ENCODE peak calls at places on chromosomes 16 and 17, in ten cellular contexts. Z, I, Q, D, M, F, W, Y, U and N are unnamed samples.

GRCh38 chr17:50264263-50265113 is 9.8 kb upstream of the TMEM92 start:
- DNase-seq in F (no peak), Y (peak), Z (no peak), D (no peak), I (peak), U (no peak), M (no peak), W (no peak), Q (peak), N (no peak)

GRCh38 chr17:32941419-32942032 is 13.6 kb downstream of the TMEM98 start:
- DNase-seq in Z (no peak), Y (no peak), D (no peak), M (no peak), I (no peak), U (no peak), Q (no peak), W (no peak), F (no peak), N (no peak)

GRCh38 chr16:67993207-67994036 is 5.9 kb downstream of the DPEP2 start:
- DNase-seq in Y (peak), Q (peak), I (peak), W (peak), Z (peak), M (peak), U (peak), D (peak), F (peak), N (peak)

GRCh38 chr17:71975331-71975801 is 145.5 kb upstream of the SOX9 start:
- DNase-seq in W (no peak), Z (no peak), Q (peak), F (no peak), Y (peak), U (no peak), M (no peak), I (no peak), D (peak), N (peak)

GRCh38 chr16:87874639-87875472 is 5.5 kb upstream of the SLC7A5 start:
- DNase-seq in M (peak), Q (no peak), Z (no peak), Y (no peak), I (no peak), D (no peak), F (no peak), W (no peak), U (peak), N (no peak)

GRCh38 chr16:89193576-89194293 is 6.6 kb downstream of the SLC22A31 start:
- DNase-seq in M (no peak), D (no peak), W (no peak), Y (no peak), Z (no peak), U (no peak), F (no peak), I (peak), Q (no peak), N (no peak)

GRCh38 chr17:55576237-55576998 is 65.2 kb upstream of the SMIM36 start:
- DNase-seq in M (no peak), D (peak), Y (peak), W (peak), F (peak), I (no peak), Q (peak), U (no peak), Z (no peak), N (no peak)

GRCh38 chr16:28101533-28101890 is 38.0 kb upstream of the GSG1L start:
- DNase-seq in F (no peak), Z (no peak), M (no peak), U (no peak), W (no peak), D (no peak), I (no peak), Q (no peak), Y (no peak), N (no peak)

GRCh38 chr16:16045311-16045710 is 95.9 kb downstream of the ABCC1 start:
- DNase-seq in Q (no peak), I (no peak), W (no peak), U (no peak), Z (no peak), D (peak), Y (no peak), F (no peak), M (no peak), N (no peak)

GRCh38 chr17:80877829-80878303 is 113.8 kb upstream of the CHMP6 start:
- DNase-seq in I (no peak), M (no peak), F (no peak), D (no peak), W (no peak), Y (no peak), Q (no peak), U (no peak), Z (no peak), N (no peak)

GRCh38 chr17:57735707-57736106 is 9.4 kb downstream of the CCDC182 start:
- DNase-seq in I (no peak), Z (no peak), U (no peak), F (peak), D (peak), Q (no peak), Y (no peak), W (no peak), M (no peak), N (no peak)

GRCh38 chr17:50123649-50124349 is 6.2 kb downstream of the SAMD14 start:
- DNase-seq in Y (peak), F (peak), M (no peak), D (no peak), I (no peak), Q (no peak), U (no peak), Z (no peak), W (no peak), N (no peak)

GRCh38 chr17:10328971-10329923 is 43.6 kb downstream of the MYH13 start:
- DNase-seq in F (no peak), Y (no peak), D (no peak), U (no peak), M (no peak), W (no peak), Q (no peak), Z (no peak), I (no peak), N (no peak)

GRCh38 chr16:67917140-67917851 is 14.4 kb downstream of the CTRL start:
- DNase-seq in M (no peak), Q (no peak), Y (no peak), W (no peak), F (no peak), Z (no peak), U (no peak), I (no peak), D (no peak), N (peak)

GRCh38 chr17:12348476-12348875 is 317.2 kb upstream of the MYOCD start:
- DNase-seq in Z (no peak), F (no peak), Y (no peak), I (no peak), U (no peak), Q (peak), M (no peak), W (no peak), D (no peak), N (no peak)

GRCh38 chr16:22098538-22099255 is 6.4 kb downstream of the VWA3A start:
- DNase-seq in Q (peak), W (no peak), M (peak), F (peak), I (no peak), D (peak), U (no peak), Y (peak), Z (no peak), N (peak)

GRCh38 chr17:16430650-16431049 is 15.3 kb downstream of the TRPV2 start:
- DNase-seq in U (no peak), Y (no peak), Q (no peak), F (no peak), D (no peak), Z (no peak), M (no peak), W (no peak), I (no peak), N (no peak)

GRCh38 chr16:72996291-72997062 is 51.5 kb downstream of the ZFHX3 start:
- DNase-seq in F (no peak), D (no peak), Q (no peak), I (no peak), M (no peak), Z (no peak), U (no peak), W (no peak), Y (no peak), N (no peak)

GRCh38 chr17:42050360-42051012 is at the start of gene C17orf113:
- DNase-seq in M (peak), Y (no peak), Z (peak), F (no peak), D (no peak), I (peak), W (peak), Q (no peak), U (peak), N (peak)

GRCh38 chr16:25065899-25066298 is 45.6 kb upstream of the LCMT1 start:
- DNase-seq in D (no peak), I (no peak), F (peak), W (no peak), U (no peak), Y (no peak), M (no peak), Q (no peak), Z (no peak), N (no peak)

GRCh38 chr16:48444574-48444973 is 59.4 kb upstream of the SIAH1 start:
- DNase-seq in Z (no peak), U (no peak), M (no peak), W (no peak), Y (peak), F (no peak), D (peak), I (no peak), Q (peak), N (no peak)

GRCh38 chr16:11258553-11259287 is 2.7 kb upstream of the SOCS1 start:
- DNase-seq in F (no peak), Y (no peak), W (no peak), M (no peak), I (no peak), D (no peak), U (no peak), Q (no peak), Z (no peak), N (peak)

GRCh38 chr17:41324180-41325075 is 8.9 kb upstream of the KRTAP17-1 start:
- DNase-seq in D (no peak), Q (no peak), F (no peak), U (no peak), Y (no peak), W (no peak), M (no peak), Z (peak), I (no peak), N (no peak)

GRCh38 chr17:41196068-41196467 is 6.4 kb downstream of the KRTAP9-1 start:
- DNase-seq in F (no peak), Q (no peak), D (no peak), Z (no peak), Y (no peak), W (no peak), M (no peak), I (no peak), U (no peak), N (no peak)

GRCh38 chr17:59521465-59522126 is 43.8 kb upstream of the DHX40 start:
- DNase-seq in W (peak), U (peak), I (peak), Z (peak), Y (peak), Q (peak), F (peak), D (peak), M (peak), N (peak)

GRCh38 chr16:31181102-31181830 is 1.3 kb downstream of the FUS start:
- DNase-seq in I (peak), F (no peak), Z (no peak), M (no peak), Q (peak), D (no peak), Y (peak), W (no peak), U (no peak), N (peak)

GRCh38 chr16:50304467-50305440 is 38.4 kb downstream of the ADCY7 start:
- DNase-seq in I (no peak), M (no peak), Q (no peak), D (no peak), F (no peak), Y (no peak), Z (peak), U (no peak), W (no peak), N (no peak)